ENCODE peak calls at places on chromosomes 13 and 19, in five cellular contexts. C is A549, S is HepG2, P is K562, M is GM12878. L is an unnamed sample.

GRCh38 chr19:4537953-4538600 is 1.8 kb downstream of the LRG1 start:
- DNase-seq in C (no peak), S (no peak), P (no peak), M (no peak), L (no peak)

GRCh38 chr19:15297416-15298224 is 34.7 kb downstream of the BRD4 start:
- DNase-seq in C (peak), S (peak), P (no peak), M (no peak), L (no peak)

GRCh38 chr13:79525458-79525857 is 44.5 kb downstream of the NDFIP2 start:
- DNase-seq in C (no peak), S (peak), P (no peak), M (no peak), L (no peak)

GRCh38 chr13:44063467-44063866 is 183.8 kb downstream of the LACC1 start:
- DNase-seq in C (no peak), S (no peak), P (no peak), M (no peak), L (no peak)

GRCh38 chr19:3798137-3798536 is 12.0 kb upstream of the MATK start:
- DNase-seq in C (no peak), S (no peak), P (no peak), M (no peak), L (no peak)

GRCh38 chr19:8552810-8553209 is 24.4 kb downstream of the MYO1F start:
- DNase-seq in C (peak), S (peak), P (peak), M (no peak), L (peak)

GRCh38 chr19:6056801-6057650 is 53.3 kb downstream of the RFX2 start:
- DNase-seq in C (peak), S (peak), P (no peak), M (no peak), L (no peak)

GRCh38 chr19:11821474-11821873 is 7.4 kb downstream of the ZNF440 start:
- DNase-seq in C (no peak), S (no peak), P (peak), M (no peak), L (no peak)

GRCh38 chr13:73767191-73767741 is 366.9 kb downstream of the KLF12 start:
- DNase-seq in C (no peak), S (peak), P (no peak), M (no peak), L (no peak)

GRCh38 chr19:33245948-33246728 is 20.5 kb upstream of the SLC7A10 start:
- DNase-seq in C (no peak), S (no peak), P (peak), M (no peak), L (peak)

DNA sequence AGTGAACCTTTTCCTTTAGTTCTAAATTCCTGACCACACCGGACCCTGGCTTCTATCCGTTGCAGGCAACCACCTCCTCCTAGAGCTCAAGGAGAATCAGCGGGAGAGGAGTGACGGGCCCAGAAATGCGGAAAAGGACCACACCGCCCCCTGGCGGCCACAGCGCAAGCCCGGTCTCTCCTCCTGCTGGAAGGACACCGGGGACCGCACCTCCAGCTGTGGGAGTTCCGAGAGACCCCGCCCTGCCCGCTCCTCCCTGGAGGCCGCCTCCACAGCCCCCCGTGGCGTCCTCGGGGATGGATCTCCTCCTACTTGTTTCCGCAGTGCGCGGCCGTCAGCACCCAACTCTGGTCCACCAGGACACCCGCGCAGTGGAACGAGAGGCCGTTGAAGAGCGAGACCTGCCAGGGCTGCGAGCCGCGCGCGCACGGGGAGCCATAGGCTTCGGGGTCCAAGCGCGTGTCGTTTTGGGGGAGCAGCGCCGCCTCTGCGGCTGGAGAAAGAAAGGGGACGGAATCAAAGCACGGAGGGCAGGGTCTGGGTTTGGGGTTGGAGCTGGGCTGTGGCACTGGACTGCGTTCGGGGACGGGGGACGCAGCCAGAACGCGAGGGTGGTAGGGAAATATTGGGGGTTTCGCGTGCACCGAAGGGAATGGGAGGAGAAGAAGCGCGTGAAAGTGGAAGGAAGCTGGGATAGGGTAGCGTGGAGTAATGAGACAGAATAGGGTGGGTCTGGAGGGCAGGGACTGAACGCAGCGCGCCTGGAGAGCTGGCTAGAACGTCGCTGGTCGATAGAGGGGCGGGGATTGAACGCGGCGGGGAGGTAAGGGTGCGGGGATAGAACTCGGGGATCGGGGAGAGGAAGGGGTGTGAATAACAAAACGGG is 2.5 kb downstream of the KLK10 start:
- DNase-seq in C (peak), S (peak), P (peak), M (no peak), L (peak)
- TF ChIP-seq CHD2 in C (no peak), S (no peak), P (no peak), M (no peak), L (no peak)

GRCh38 chr19:58577581-58578429 is 4.7 kb upstream of the MZF1 start:
- DNase-seq in C (no peak), S (no peak), P (no peak), M (no peak), L (no peak)

GRCh38 chr19:58572818-58573657 is at the start of gene MZF1:
- DNase-seq in C (peak), S (peak), P (peak), M (peak), L (peak)

GRCh38 chr19:58578430-58578925 is 5.3 kb upstream of the MZF1 start:
- DNase-seq in C (no peak), S (no peak), P (no peak), M (no peak), L (no peak)

GRCh38 chr19:58573658-58574164 is 576 bp upstream of the MZF1 start:
- DNase-seq in C (no peak), S (no peak), P (no peak), M (no peak), L (no peak)

DNA sequence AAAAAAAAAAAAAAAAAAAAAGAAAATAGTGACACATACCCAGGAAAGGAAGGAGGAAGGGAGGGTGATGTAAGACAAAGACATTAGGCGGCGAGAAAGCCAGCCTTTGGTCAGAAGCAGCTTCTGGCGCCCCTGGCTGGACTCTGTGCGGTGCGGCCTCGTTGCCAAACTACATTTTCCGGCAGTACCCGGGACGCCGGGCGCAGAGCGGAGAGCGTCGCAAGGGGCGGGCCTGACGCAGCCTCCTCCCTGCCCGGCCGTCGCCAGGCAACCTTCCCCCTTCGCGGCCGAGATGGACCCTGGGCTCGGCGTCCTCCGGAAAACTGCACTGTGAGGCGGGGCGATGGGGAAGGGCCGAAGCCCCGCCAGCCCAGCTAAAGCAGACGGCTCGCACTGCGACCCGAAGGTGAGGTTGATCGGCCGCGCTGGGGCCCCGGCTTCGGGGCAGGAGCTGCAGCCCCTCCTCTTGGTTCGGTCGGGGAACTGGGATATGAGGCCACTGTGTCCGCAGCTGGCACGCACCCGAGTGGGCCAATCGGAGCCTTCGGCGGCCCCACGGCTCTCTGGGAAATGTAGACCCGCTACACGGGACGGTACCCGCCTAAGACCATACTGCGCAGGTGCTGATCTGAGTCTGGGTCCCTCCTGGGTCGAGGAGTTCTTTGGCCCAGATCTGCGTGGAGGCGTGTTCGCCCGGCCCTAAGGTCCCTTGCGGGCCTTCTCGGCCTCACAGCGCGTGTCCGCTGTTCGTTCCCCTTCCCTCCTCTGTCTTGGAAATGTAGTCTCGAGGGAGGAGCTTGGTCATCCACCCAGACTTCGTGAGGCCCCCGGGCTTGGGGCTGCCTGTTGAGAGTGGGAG is 2.3 kb upstream of the MZF1 start:
- DNase-seq in C (peak), S (peak), P (peak), M (peak), L (peak)
- TF ChIP-seq CHD2 in C (no peak), S (peak), P (no peak), M (peak), L (peak)

GRCh38 chr13:113069861-113070805 is 35.5 kb upstream of the F7 start:
- DNase-seq in C (no peak), S (no peak), P (no peak), M (no peak), L (no peak)
- TF ChIP-seq CHD2 in C (no peak), S (no peak), P (no peak), M (no peak), L (no peak)

GRCh38 chr13:31793246-31793645 is 53.9 kb downstream of the RXFP2 start:
- DNase-seq in C (no peak), S (no peak), P (no peak), M (no peak), L (no peak)
- TF ChIP-seq CHD2 in C (no peak), S (no peak), P (no peak), M (no peak), L (no peak)